ENCODE peak calls at places on chromosomes 12 and 14, in six cellular contexts. M, Q, I, B, U and J are unnamed samples.
A peak's percentile ranks its signal among the peaks of the same experiment; 100 is the strongest.

GRCh38 chr12:3035171-3035570 is 42.0 kb upstream of the TSPAN9 start:
- DNase-seq in M (no peak), Q (no peak), I (no peak), B (no peak), U (no peak), J (peak; percentile 39)

GRCh38 chr14:32004300-32004699 is 72.8 kb upstream of the ARHGAP5 start:
- DNase-seq in M (no peak), Q (peak; percentile 49), I (peak; percentile 66), B (no peak), U (peak; percentile 86), J (no peak)

GRCh38 chr14:22505751-22506710 is 83.0 kb downstream of the DAD1 start:
- DNase-seq in M (no peak), Q (no peak), I (no peak), B (no peak), U (no peak), J (no peak)

GRCh38 chr12:11758838-11759509 is 109.5 kb downstream of the ETV6 start:
- DNase-seq in M (no peak), Q (no peak), I (peak; percentile 36), B (no peak), U (no peak), J (no peak)

GRCh38 chr12:33044447-33044846 is 147.9 kb upstream of the PKP2 start:
- DNase-seq in M (no peak), Q (no peak), I (no peak), B (no peak), U (peak; percentile 15), J (no peak)

GRCh38 chr12:48366131-48366530 is 15.4 kb upstream of the ZNF641 start:
- DNase-seq in M (no peak), Q (no peak), I (peak; percentile 28), B (no peak), U (no peak), J (no peak)

GRCh38 chr14:102893452-102893851 is 29.0 kb upstream of the AMN start:
- DNase-seq in M (no peak), Q (peak; percentile 73), I (peak; percentile 90), B (peak; percentile 62), U (no peak), J (no peak)

GRCh38 chr14:49593016-49593415 is 5.7 kb upstream of the LRR1 start:
- DNase-seq in M (no peak), Q (no peak), I (peak; percentile 58), B (no peak), U (no peak), J (no peak)

GRCh38 chr12:49954863-49955830 is 4.6 kb downstream of the AQP2 start:
- DNase-seq in M (no peak), Q (no peak), I (no peak), B (no peak), U (no peak), J (no peak)

GRCh38 chr14:66572836-66573235 is 64.9 kb downstream of the GPHN start:
- DNase-seq in M (no peak), Q (no peak), I (peak; percentile 51), B (no peak), U (peak; percentile 16), J (no peak)

GRCh38 chr12:64990991-64991570 is 130.0 kb downstream of the WIF1 start:
- DNase-seq in M (no peak), Q (no peak), I (no peak), B (no peak), U (peak; percentile 63), J (no peak)

GRCh38 chr12:57543666-57544065 is 3.3 kb downstream of the DCTN2 start:
- DNase-seq in M (no peak), Q (no peak), I (no peak), B (no peak), U (no peak), J (no peak)

GRCh38 chr14:64845878-64846277 is 33.8 kb downstream of the SPTB start:
- DNase-seq in M (no peak), Q (no peak), I (peak; percentile 86), B (no peak), U (no peak), J (no peak)

GRCh38 chr14:103123634-103124500 is 606 bp downstream of the TNFAIP2 start:
- DNase-seq in M (no peak), Q (no peak), I (no peak), B (peak; percentile 72), U (no peak), J (peak; percentile 62)

GRCh38 chr14:89304972-89305703 is 111.9 kb downstream of the FOXN3 start:
- DNase-seq in M (no peak), Q (no peak), I (peak; percentile 81), B (peak; percentile 44), U (no peak), J (no peak)

GRCh38 chr12:55392032-55392795 is 8.1 kb upstream of the OR6C65 start:
- DNase-seq in M (no peak), Q (no peak), I (no peak), B (no peak), U (no peak), J (no peak)

GRCh38 chr12:96194901-96195844 is 998 bp downstream of the ELK3 start:
- DNase-seq in M (no peak), Q (no peak), I (peak; percentile 92), B (peak; percentile 32), U (peak; percentile 84), J (no peak)

GRCh38 chr12:3630111-3630510 is 122.8 kb downstream of the CRACR2A start:
- DNase-seq in M (no peak), Q (no peak), I (no peak), B (no peak), U (no peak), J (no peak)

GRCh38 chr12:24851341-24851740 is 97.6 kb downstream of the BCAT1 start:
- DNase-seq in M (no peak), Q (no peak), I (no peak), B (no peak), U (no peak), J (no peak)

GRCh38 chr12:32051511-32052299 is 54.9 kb upstream of the BICD1 start:
- DNase-seq in M (no peak), Q (peak; percentile 53), I (peak; percentile 90), B (no peak), U (peak; percentile 99), J (no peak)

GRCh38 chr12:50322196-50322595 is 38.9 kb upstream of the LIMA1 start:
- DNase-seq in M (no peak), Q (no peak), I (no peak), B (no peak), U (no peak), J (no peak)

GRCh38 chr12:103632554-103633216 is 45.6 kb downstream of the STAB2 start:
- DNase-seq in M (no peak), Q (no peak), I (peak; percentile 2), B (peak; percentile 18), U (peak; percentile 70), J (peak; percentile 94)

GRCh38 chr14:86961106-86961716 is 1031.8 kb downstream of the GALC start:
- DNase-seq in M (no peak), Q (no peak), I (no peak), B (no peak), U (peak; percentile 25), J (peak; percentile 21)

GRCh38 chr14:67167420-67168109 is 21.7 kb upstream of the GARIN2 start:
- DNase-seq in M (no peak), Q (no peak), I (peak; percentile 37), B (no peak), U (no peak), J (no peak)

GRCh38 chr14:65229431-65230286 is 127.3 kb upstream of the MAX start:
- DNase-seq in M (peak; percentile 41), Q (no peak), I (peak; percentile 51), B (no peak), U (peak; percentile 41), J (peak; percentile 10)

GRCh38 chr14:69715725-69716482 is 51.0 kb upstream of the SRSF5 start:
- DNase-seq in M (no peak), Q (peak; percentile 57), I (peak; percentile 75), B (peak; percentile 48), U (peak; percentile 93), J (no peak)

GRCh38 chr12:7937867-7938506 is 2.0 kb upstream of the SLC2A3 start:
- DNase-seq in M (no peak), Q (no peak), I (peak; percentile 26), B (no peak), U (no peak), J (no peak)
- TF ChIP-seq CTCF in M (peak; percentile 29), Q (peak; percentile 20), I (peak; percentile 67), B (peak; percentile 5), U (peak; percentile 12), J (peak; percentile 22)

GRCh38 chr12:116759783-116760581 is 21.9 kb downstream of the RNFT2 start:
- DNase-seq in M (no peak), Q (no peak), I (no peak), B (no peak), U (no peak), J (peak; percentile 51)
- TF ChIP-seq CTCF in M (no peak), Q (no peak), I (no peak), B (no peak), U (no peak), J (peak; percentile 50)

GRCh38 chr14:28612414-28612813 is 154.2 kb upstream of the FOXG1 start:
- DNase-seq in M (no peak), Q (no peak), I (no peak), B (no peak), U (no peak), J (no peak)

GRCh38 chr14:28609228-28609828 is 157.3 kb upstream of the FOXG1 start:
- DNase-seq in M (peak; percentile 65), Q (no peak), I (peak; percentile 36), B (no peak), U (peak; percentile 37), J (peak; percentile 75)

GRCh38 chr14:28608438-28608837 is 158.1 kb upstream of the FOXG1 start:
- DNase-seq in M (no peak), Q (no peak), I (peak; percentile 72), B (no peak), U (no peak), J (no peak)

GRCh38 chr14:28613526-28613925 is 153.1 kb upstream of the FOXG1 start:
- DNase-seq in M (no peak), Q (no peak), I (no peak), B (no peak), U (no peak), J (no peak)
- TF ChIP-seq CTCF in M (no peak), Q (no peak), I (no peak), B (no peak), U (no peak), J (no peak)

GRCh38 chr14:36212987-36213386 is 36.5 kb upstream of the PTCSC3 start:
- DNase-seq in M (no peak), Q (no peak), I (no peak), B (no peak), U (no peak), J (no peak)

GRCh38 chr14:36208690-36209278 is 32.3 kb upstream of the PTCSC3 start:
- DNase-seq in M (no peak), Q (no peak), I (no peak), B (no peak), U (no peak), J (no peak)

GRCh38 chr14:36204674-36205073 is 28.2 kb upstream of the PTCSC3 start:
- DNase-seq in M (no peak), Q (no peak), I (no peak), B (no peak), U (no peak), J (no peak)

GRCh38 chr14:36212577-36212976 is 36.1 kb upstream of the PTCSC3 start:
- DNase-seq in M (no peak), Q (no peak), I (no peak), B (no peak), U (no peak), J (no peak)

DNA sequence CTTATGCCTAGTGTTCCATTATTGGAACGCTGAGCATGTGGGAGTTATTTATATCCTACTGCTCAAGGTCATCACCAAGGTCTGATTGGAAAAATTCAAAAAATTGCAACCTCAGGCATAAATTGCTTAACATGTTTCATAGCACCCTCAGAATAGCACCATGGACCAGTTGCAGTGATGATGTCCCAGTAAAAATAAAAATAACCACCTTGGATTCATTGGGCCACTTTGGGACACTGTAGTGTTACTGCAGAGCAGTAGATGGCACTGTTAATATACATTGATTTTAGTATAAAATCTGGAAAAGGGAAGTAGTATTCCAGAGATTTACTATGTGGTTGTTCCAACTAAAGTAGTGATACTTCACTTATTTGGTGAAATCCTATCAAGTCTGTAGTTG is 31.0 kb upstream of the PTCSC3 start:
- DNase-seq in M (no peak), Q (no peak), I (no peak), B (no peak), U (no peak), J (no peak)
- TF ChIP-seq CTCF in M (peak; percentile 67), Q (peak; percentile 44), I (peak; percentile 33), B (peak; percentile 25), U (peak; percentile 35), J (no peak)